ENCODE peak calls at places on chromosome 18, in ten cellular contexts. V, H, T, O, L, B, A, C, K and R are unnamed samples.

GRCh38 chr18:9575558-9575957 is 38.8 kb downstream of the PPP4R1 start:
- DNase-seq in H (peak), C (peak), A (peak), B (peak), L (peak), K (peak), V (peak), O (peak), T (peak), R (peak)

GRCh38 chr18:45167631-45168225 is 447.5 kb upstream of the SLC14A2 start:
- DNase-seq in C (peak), K (peak), L (peak), H (no peak), T (no peak), B (no peak), V (peak), O (no peak), A (peak), R (no peak)

GRCh38 chr18:35024965-35025364 is 16.2 kb upstream of the MAPRE2 start:
- DNase-seq in O (peak), H (no peak), V (no peak), C (peak), A (peak), B (peak), T (peak), L (peak), K (peak), R (peak)

GRCh38 chr18:21742323-21742687 is 1.7 kb downstream of the MIB1 start:
- DNase-seq in L (peak), K (no peak), O (peak), V (no peak), B (peak), C (peak), T (no peak), H (no peak), A (no peak), R (no peak)

GRCh38 chr18:78986018-78986481 is 6.4 kb downstream of the SALL3 start:
- DNase-seq in L (peak), V (no peak), H (no peak), O (peak), K (no peak), A (no peak), T (no peak), C (peak), B (peak), R (no peak)

GRCh38 chr18:54975598-54975997 is 16.3 kb upstream of the CCDC68 start:
- DNase-seq in V (no peak), L (no peak), A (no peak), T (no peak), B (no peak), O (no peak), C (no peak), H (no peak), K (no peak), R (no peak)

GRCh38 chr18:12409466-12409865 is 1.7 kb downstream of the PRELID3A start:
- DNase-seq in B (no peak), H (no peak), C (no peak), L (no peak), V (peak), T (no peak), O (peak), A (no peak), K (no peak), R (no peak)

GRCh38 chr18:77108001-77108692 is 24.4 kb downstream of the MBP start:
- DNase-seq in L (peak), C (no peak), H (peak), T (peak), B (peak), O (peak), K (peak), V (peak), A (peak), R (no peak)

GRCh38 chr18:63511285-63511684 is 30.9 kb upstream of the SERPINB12 start:
- DNase-seq in T (peak), B (peak), V (no peak), H (no peak), A (peak), O (peak), C (peak), K (peak), L (peak), R (no peak)

GRCh38 chr18:11366410-11366809 is 217.0 kb upstream of the PIEZO2 start:
- DNase-seq in L (peak), B (peak), V (peak), H (peak), K (peak), A (no peak), T (peak), C (no peak), O (peak), R (no peak)

GRCh38 chr18:8721716-8722115 is 16.4 kb downstream of the MTCL1 start:
- DNase-seq in B (peak), L (peak), H (no peak), T (no peak), C (peak), V (peak), O (peak), A (peak), K (no peak), R (no peak)

GRCh38 chr18:77749189-77749588 is 499.5 kb downstream of the GALR1 start:
- DNase-seq in C (peak), O (no peak), L (no peak), T (no peak), K (no peak), V (no peak), H (no peak), B (no peak), A (no peak), R (no peak)